ENCODE peak calls at places on chromosome 12, in ten cellular contexts. A is endodermal cell; G is EL; E is foreskin keratinocyte; X is NCI-H748 treated with DMSO at 0.1 percent for 48 hours; L is nephron progenitor cell; N is activated CD4-positive, alpha-beta T cell treated with anti-CD3 and anti-CD28 coated beads, Interleukin-2, amount 50 U/mL, for 1 hour; P is spleen; U is AG10803; R is NCI-H2081. Z is an unnamed sample.

GRCh38 chr12:110907583-110907982 is 12.8 kb downstream of the MYL2 start:
- DNase-seq in P (no peak), N (no peak), L (no peak), R (no peak), X (no peak), U (no peak), A (peak; percentile 60), E (no peak), G (no peak), Z (no peak)

GRCh38 chr12:54017845-54018607 is 9.2 kb downstream of the HOXC8 start:
- DNase-seq in N (peak; percentile 58), P (peak; percentile 93), G (peak; percentile 92), L (peak; percentile 85), E (peak; percentile 89), U (peak; percentile 97), R (peak; percentile 91), X (peak; percentile 92), A (peak; percentile 96), Z (peak; percentile 98)

GRCh38 chr12:76588881-76589565 is 29.5 kb upstream of the OSBPL8 start:
- DNase-seq in U (peak; percentile 97), L (no peak), P (no peak), X (no peak), R (no peak), E (peak; percentile 73), N (no peak), G (peak; percentile 47), A (no peak), Z (no peak)

GRCh38 chr12:92921877-92922276 is 7.2 kb downstream of the EEA1 start:
- DNase-seq in L (no peak), P (no peak), N (no peak), R (no peak), G (no peak), E (no peak), U (no peak), X (no peak), A (no peak), Z (no peak)

GRCh38 chr12:91968772-91969171 is 176.9 kb downstream of the BTG1 start:
- DNase-seq in R (no peak), A (no peak), L (no peak), E (no peak), X (no peak), N (no peak), G (no peak), P (no peak), U (no peak), Z (no peak)

GRCh38 chr12:11729008-11729407 is 79.5 kb downstream of the ETV6 start:
- DNase-seq in L (no peak), X (no peak), U (no peak), E (peak; percentile 44), P (no peak), R (no peak), G (no peak), N (no peak), A (no peak), Z (no peak)

GRCh38 chr12:93879476-93880376 is 202.6 kb downstream of the CRADD start:
- DNase-seq in A (no peak), E (no peak), X (no peak), L (no peak), R (no peak), P (no peak), U (peak; percentile 84), G (peak; percentile 86), N (no peak), Z (no peak)

GRCh38 chr12:21912318-21912717 is 28.9 kb downstream of the ABCC9 start:
- DNase-seq in R (no peak), U (no peak), N (no peak), G (peak; percentile 77), E (no peak), P (no peak), X (no peak), L (no peak), A (no peak), Z (no peak)

GRCh38 chr12:26691234-26691970 is 141.6 kb downstream of the ITPR2 start:
- DNase-seq in E (peak; percentile 98), R (peak; percentile 44), P (no peak), L (peak; percentile 2), X (peak; percentile 42), N (no peak), G (peak; percentile 97), A (peak; percentile 87), U (peak; percentile 91), Z (no peak)

GRCh38 chr12:130474599-130474998 is 136.9 kb downstream of the PIWIL1 start:
- DNase-seq in P (no peak), G (no peak), X (no peak), N (no peak), U (no peak), L (no peak), E (no peak), R (no peak), A (no peak), Z (no peak)

Z was measured in posterior vena cava.